ENCODE peak calls at places on chromosome 16, in five cellular contexts. Y is HCT116, J is MM.1S, I is IMR-90, B is heart right ventricle. P is an unnamed sample.

GRCh38 chr16:54284319-54284930 is 2.2 kb downstream of the IRX3 start:
- DNase-seq in I (no peak), J (no peak), Y (no peak), B (no peak), P (peak; percentile 57)

GRCh38 chr16:2388139-2388874 is 40.9 kb upstream of the CCNF start:
- DNase-seq in Y (no peak), J (no peak), I (no peak), B (no peak), P (no peak)

GRCh38 chr16:11439216-11439615 is 94.0 kb downstream of the RMI2 start:
- DNase-seq in J (no peak), Y (no peak), I (no peak), B (no peak), P (no peak)

GRCh38 chr16:66262253-66263167 is 104.0 kb upstream of the CDH5 start:
- DNase-seq in I (peak; percentile 57), J (no peak), B (peak; percentile 39), Y (no peak), P (no peak)

GRCh38 chr16:11320170-11320569 is 25.1 kb upstream of the RMI2 start:
- DNase-seq in J (no peak), B (no peak), Y (no peak), I (no peak), P (no peak)

GRCh38 chr16:27819881-27820610 is 243.5 kb downstream of the GSG1L start:
- DNase-seq in Y (no peak), B (no peak), J (no peak), I (no peak), P (no peak)

GRCh38 chr16:23948949-23949392 is 113.2 kb downstream of the PRKCB start:
- DNase-seq in I (no peak), Y (no peak), J (no peak), B (no peak), P (no peak)

GRCh38 chr16:50603206-50604064 is 55.2 kb downstream of the NKD1 start:
- DNase-seq in I (no peak), Y (no peak), B (no peak), J (no peak), P (no peak)

GRCh38 chr16:30122621-30123160 is 329 bp downstream of the MAPK3 start:
- DNase-seq in J (no peak), B (no peak), Y (no peak), I (no peak), P (peak; percentile 45)

GRCh38 chr16:50297301-50298074 is 31.1 kb downstream of the ADCY7 start:
- DNase-seq in Y (no peak), I (no peak), B (peak; percentile 9), J (no peak), P (no peak)

DNA sequence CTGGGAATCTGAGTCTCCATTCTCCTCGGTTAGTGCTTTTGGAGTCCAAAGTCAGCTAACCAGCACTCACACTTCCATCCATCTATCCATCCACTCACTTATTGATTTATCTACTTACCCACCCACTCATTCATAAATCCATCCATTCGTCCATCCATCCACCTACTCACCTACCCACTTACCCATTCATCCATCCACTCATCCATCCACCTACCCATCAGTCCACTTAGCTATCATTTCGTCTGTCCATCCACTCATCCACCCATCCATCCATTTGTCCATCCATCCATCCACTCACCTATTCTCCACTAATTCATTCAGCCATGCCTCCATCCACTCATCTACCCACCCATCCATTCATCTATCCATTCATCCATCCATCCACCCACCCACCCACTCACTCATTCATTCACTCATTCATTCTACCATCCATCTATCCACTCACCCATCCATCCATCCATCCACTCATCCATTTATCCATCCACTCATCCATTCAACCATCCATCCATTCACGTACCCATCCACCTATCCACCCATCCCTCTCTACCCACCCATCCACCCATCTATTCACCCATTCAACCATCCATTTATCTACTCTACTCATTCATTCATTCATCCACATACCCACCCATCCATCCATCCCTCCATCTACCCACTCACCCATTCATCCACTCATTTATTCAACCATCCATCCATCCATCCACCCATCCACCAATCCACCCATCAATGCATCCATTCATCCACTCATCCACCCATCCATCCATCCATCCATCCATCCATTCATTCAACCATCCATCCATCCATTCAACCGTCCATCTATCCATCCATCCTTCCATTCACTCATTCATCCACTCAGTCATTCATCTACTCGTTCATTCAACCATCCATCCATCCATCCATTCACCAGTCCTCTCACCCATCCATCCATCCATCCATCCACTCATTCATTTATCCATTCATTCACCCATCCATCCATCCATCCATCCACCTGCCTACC is 26.1 kb downstream of the NLRC3 start:
- DNase-seq in J (no peak), I (no peak), B (no peak), Y (no peak), P (no peak)
- TF ChIP-seq CTCF in J (no peak), I (no peak), B (no peak), Y (no peak), P (no peak)

DNA sequence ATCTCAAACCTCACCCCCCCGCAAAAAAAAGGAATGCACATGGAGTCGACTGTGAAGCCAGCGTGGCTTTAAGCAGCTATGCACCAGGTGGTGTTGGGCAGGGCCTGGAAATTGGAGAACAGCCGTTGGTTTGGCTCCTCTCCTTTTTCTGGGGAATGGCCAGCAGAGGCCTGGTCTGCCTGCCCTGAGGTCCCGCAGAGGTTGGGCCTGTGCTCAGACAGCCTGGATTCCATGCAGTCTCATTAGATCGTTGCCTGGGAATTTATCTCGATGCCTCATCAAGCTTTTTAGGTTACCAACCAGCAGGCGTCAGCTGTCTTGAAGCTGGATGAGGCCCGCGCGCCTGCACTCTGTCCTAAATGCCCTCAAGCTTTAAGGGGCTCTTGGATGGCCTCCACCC is 9.8 kb downstream of the SLC12A3 start:
- DNase-seq in Y (no peak), J (no peak), B (no peak), I (peak; percentile 11), P (no peak)
- TF ChIP-seq CTCF in Y (no peak), J (no peak), B (no peak), I (no peak), P (no peak)

DNA sequence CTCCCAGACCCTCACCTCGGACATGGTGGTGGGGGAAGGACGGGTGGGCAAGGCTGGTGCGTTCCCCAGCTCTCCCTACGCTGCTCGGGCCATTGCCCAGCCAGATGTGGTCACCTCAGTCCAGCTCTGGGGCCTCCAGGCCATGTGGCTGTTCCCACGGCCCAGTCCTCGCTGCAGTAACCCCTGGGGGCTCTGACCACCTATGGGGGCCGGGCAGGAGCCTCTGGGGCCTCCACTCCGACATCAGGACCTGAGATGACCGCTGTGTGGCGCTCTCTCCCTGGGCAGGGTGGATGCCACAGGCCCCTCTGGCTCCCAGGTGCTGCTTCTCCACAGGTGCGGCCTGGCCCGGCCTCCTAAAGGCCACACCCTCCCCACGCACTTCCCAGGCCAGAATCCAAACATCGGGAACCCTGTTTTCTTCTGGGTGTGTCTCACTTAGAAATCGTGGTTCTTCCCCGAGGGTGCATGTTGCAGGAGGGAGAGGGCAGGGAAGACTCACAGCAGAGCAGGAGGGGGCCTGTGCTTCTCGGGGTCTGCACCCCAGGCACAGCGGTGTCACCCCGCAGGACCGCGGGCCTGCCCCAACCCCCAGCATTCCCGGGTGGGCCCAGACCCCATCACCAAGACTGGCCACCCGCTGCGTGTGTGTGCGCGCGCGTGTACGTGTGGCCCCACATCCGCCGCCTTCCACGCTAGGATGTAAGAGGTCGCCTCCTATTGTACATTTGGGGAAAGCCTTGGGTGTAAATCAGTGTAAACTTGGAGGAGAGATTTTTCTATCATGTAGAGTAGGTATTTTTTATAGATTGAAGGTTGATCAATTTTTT is 5.9 kb upstream of the CAPN15 start:
- DNase-seq in J (no peak), I (no peak), B (peak; percentile 9), Y (no peak), P (no peak)
- TF ChIP-seq CTCF in J (no peak), I (no peak), B (no peak), Y (peak; percentile 17), P (no peak)

GRCh38 chr16:86222965-86223551 is 287.3 kb upstream of the FOXF1 start:
- DNase-seq in I (peak; percentile 98), B (no peak), Y (no peak), J (no peak), P (no peak)
- TF ChIP-seq CTCF in I (no peak), B (no peak), Y (no peak), J (no peak), P (no peak)

DNA sequence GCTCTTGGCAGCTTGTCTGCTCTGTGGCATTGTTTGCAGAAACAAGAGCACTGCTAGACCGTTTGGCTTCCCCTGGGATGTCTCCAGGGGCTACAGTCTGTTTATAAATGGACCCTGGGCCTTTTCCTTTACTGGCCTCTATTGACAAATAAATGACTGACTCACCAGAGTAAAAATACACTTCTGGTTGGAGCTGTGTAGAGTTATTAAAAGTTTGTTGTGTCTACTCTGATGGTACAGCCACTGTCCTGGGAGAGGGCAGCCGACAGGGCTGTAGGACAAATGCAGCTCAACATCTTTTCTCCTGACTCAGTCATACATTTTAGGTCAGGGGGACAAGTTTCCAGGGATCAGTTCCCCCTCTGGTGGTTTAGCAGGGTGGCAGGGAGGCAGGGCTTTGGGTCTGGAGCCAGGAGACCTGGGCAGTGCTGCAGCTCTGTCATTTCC is 30.0 kb downstream of the FOXL1 start:
- DNase-seq in B (no peak), J (no peak), Y (no peak), I (peak; percentile 49), P (no peak)
- TF ChIP-seq CTCF in B (no peak), J (no peak), Y (no peak), I (peak; percentile 25), P (no peak)

P was measured in GM13977.